ENCODE peak calls at places on chromosome 3, in four cellular contexts. Q is breast epithelium, A is ovary, O is gastrocnemius medialis. Y is an unnamed sample. For H3K4me1, the result is how much of the 10 kb centered on the place peaks cover.

GRCh38 chr3:33629219-33629618 is 88.8 kb downstream of the CLASP2 start:
- DNase-seq in A (no peak), O (no peak), Q (no peak), Y (no peak)

GRCh38 chr3:116905805-116906204 is 196.2 kb downstream of the TUSC7 start:
- DNase-seq in A (no peak), O (no peak), Q (no peak), Y (no peak)

GRCh38 chr3:20043398-20043797 is 3.2 kb downstream of the KAT2B start:
- DNase-seq in Q (peak), A (peak), O (peak), Y (peak)

GRCh38 chr3:70358978-70359580 is 46.6 kb upstream of the MDFIC2 start:
- DNase-seq in A (no peak), O (no peak), Q (no peak), Y (no peak)

GRCh38 chr3:49674491-49674983 is 386 bp downstream of the APEH start:
- DNase-seq in Q (no peak), A (no peak), O (no peak), Y (no peak)

GRCh38 chr3:184688251-184688851 is 23.5 kb downstream of the MAGEF1 start:
- DNase-seq in Q (no peak), A (peak), O (no peak), Y (no peak)

GRCh38 chr3:50559702-50560101 is 7.8 kb downstream of the C3orf18 start:
- DNase-seq in O (no peak), Q (no peak), A (no peak), Y (no peak)

GRCh38 chr3:196813903-196814302 is 53.8 kb upstream of the SENP5 start:
- DNase-seq in A (no peak), Q (no peak), O (no peak), Y (no peak)

GRCh38 chr3:57691411-57692133 is 1.3 kb downstream of the DENND6A start:
- DNase-seq in A (peak), Q (no peak), O (no peak), Y (no peak)

GRCh38 chr3:33146791-33147445 is 33.1 kb downstream of the CRTAP start:
- DNase-seq in Q (no peak), O (no peak), A (no peak), Y (no peak)

GRCh38 chr3:75985432-75985831 is 200.1 kb upstream of the ZNF717 start:
- DNase-seq in A (no peak), O (no peak), Q (no peak), Y (no peak)

GRCh38 chr3:57864853-57865252 is 108.7 kb downstream of the SLMAP start:
- DNase-seq in O (no peak), Q (no peak), A (no peak), Y (no peak)

GRCh38 chr3:55690746-55691540 is 203.8 kb upstream of the WNT5A start:
- DNase-seq in Q (no peak), O (no peak), A (no peak), Y (no peak)

GRCh38 chr3:155946178-155946577 is 75.7 kb downstream of the GMPS start:
- DNase-seq in A (no peak), O (no peak), Q (no peak), Y (no peak)

GRCh38 chr3:24457719-24458118 is 36.9 kb downstream of the THRB start:
- DNase-seq in O (no peak), A (no peak), Q (no peak), Y (no peak)

GRCh38 chr3:97687734-97688133 is 76.8 kb upstream of the ARL6 start:
- DNase-seq in Q (no peak), O (no peak), A (no peak), Y (no peak)

GRCh38 chr3:117624424-117624823 is 914.8 kb downstream of the TUSC7 start:
- DNase-seq in Q (no peak), O (no peak), A (no peak), Y (no peak)

GRCh38 chr3:19215427-19215826 is 67.1 kb downstream of the KCNH8 start:
- DNase-seq in A (no peak), Q (no peak), O (no peak), Y (no peak)

GRCh38 chr3:51539291-51539891 is 872 bp downstream of the RAD54L2 start:
- DNase-seq in A (no peak), Q (no peak), O (no peak), Y (no peak)

GRCh38 chr3:58082047-58082446 is 73.8 kb downstream of the FLNB start:
- DNase-seq in O (no peak), A (no peak), Q (no peak), Y (no peak)

GRCh38 chr3:126542340-126543241 is 16.1 kb downstream of the C3orf22 start:
- DNase-seq in Q (no peak), A (peak), O (no peak), Y (no peak)

GRCh38 chr3:57951106-57951882 is 56.9 kb upstream of the FLNB start:
- DNase-seq in Q (peak), O (peak), A (peak), Y (no peak)

GRCh38 chr3:111923095-111923771 is 55.6 kb upstream of the ABHD10 start:
- DNase-seq in A (no peak), O (no peak), Q (no peak), Y (no peak)

GRCh38 chr3:157354722-157355121 is 81.9 kb upstream of the PTX3 start:
- DNase-seq in Q (no peak), O (no peak), A (no peak), Y (no peak)

GRCh38 chr3:27708246-27708645 is 13.9 kb downstream of the EOMES start:
- DNase-seq in Q (no peak), O (no peak), A (no peak), Y (no peak)

DNA sequence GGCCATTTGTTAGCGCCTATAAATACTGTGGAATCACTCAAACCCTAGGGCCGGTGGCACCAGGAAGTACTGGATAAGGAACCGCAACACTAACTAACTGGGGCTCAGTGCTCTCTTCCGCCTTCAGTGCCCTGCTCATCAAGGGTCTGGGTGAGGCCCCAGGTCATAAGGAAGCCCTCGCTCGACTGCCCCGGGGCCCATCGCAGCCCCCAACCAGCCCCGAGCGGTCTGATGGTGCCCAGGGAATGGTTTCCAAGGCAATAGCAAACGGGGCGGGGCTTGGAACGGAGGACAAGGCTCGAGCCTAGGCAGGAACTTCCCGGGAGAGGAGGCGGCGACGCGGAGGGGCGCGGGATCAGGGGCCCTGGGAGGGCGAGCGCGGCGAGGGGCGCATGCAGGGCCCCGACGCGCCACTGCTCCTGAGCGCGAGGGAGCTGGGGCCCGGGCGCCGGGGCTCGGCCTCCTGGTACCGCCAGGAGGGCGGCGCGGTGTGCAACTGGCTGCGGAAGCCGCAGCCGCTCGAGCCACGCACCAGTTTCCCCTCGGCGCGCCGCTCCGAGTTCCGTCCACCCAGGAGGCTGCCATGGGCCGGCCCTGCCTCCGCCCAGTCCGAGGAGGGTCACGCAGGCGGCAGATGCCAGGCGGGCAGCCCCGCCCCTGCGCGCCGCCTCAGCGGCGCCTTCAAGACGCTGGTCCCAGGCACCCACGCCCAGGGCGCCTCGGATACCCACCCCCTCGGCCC is at the start of gene TTLL3:
- DNase-seq in Q (peak), O (peak), A (peak), Y (no peak)
- TF ChIP-seq POLR2A in Q (no peak), O (peak), A (peak), Y (peak)

GRCh38 chr3:174953068-174953467 is 93.9 kb downstream of the NAALADL2 start:
- DNase-seq in O (no peak), Q (no peak), A (no peak), Y (no peak)

GRCh38 chr3:174958671-174959328 is 99.7 kb downstream of the NAALADL2 start:
- DNase-seq in O (no peak), Q (no peak), A (no peak), Y (no peak)

GRCh38 chr3:174957081-174957480 is 97.9 kb downstream of the NAALADL2 start:
- DNase-seq in O (no peak), Q (no peak), A (no peak), Y (no peak)

GRCh38 chr3:174957581-174958001 is 98.5 kb downstream of the NAALADL2 start:
- DNase-seq in A (no peak), Q (no peak), O (no peak), Y (no peak)

DNA sequence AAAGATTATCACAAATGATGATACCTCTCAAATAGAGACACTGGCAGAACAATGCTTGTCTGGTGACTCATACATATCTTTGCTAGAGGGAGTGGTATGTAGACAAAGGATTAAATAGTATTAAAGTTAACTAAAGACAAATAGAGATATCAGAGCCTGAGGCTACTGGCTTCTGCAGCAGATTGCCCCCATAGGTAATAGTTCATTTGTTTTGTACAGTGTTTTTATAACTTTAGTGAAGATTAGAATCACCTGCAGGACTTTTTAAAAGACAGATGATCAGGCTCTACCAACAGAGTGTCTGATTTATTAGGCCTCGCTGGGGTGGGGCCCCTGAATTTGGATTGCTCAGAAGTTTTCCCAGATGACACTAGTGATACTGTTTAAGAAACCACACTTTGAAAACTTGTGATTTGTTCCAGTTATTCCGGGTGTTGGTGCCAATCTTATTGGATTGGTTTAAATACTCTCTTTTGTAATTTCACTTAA is 96.4 kb downstream of the NAALADL2 start:
- DNase-seq in O (no peak), A (no peak), Q (no peak), Y (no peak)
- H3K4me1 ChIP-seq in O (under half), A (under half), Q (under half), Y (under half)

GRCh38 chr3:17021614-17022013 is 136.9 kb downstream of the PLCL2 start:
- DNase-seq in A (no peak), Q (no peak), O (no peak), Y (no peak)
- TF ChIP-seq POLR2A in A (no peak), Q (no peak), O (no peak), Y (no peak)

GRCh38 chr3:101801174-101801573 is 22.2 kb downstream of the NXPE3 start:
- DNase-seq in Q (no peak), A (no peak), O (no peak), Y (no peak)

GRCh38 chr3:101806491-101806890 is 27.5 kb downstream of the NXPE3 start:
- DNase-seq in A (no peak), O (no peak), Q (no peak), Y (no peak)

GRCh38 chr3:101802179-101802578 is 23.2 kb downstream of the NXPE3 start:
- DNase-seq in Q (no peak), O (no peak), A (no peak), Y (no peak)

GRCh38 chr3:101803152-101803782 is 24.3 kb downstream of the NXPE3 start:
- DNase-seq in O (peak), A (peak), Q (no peak), Y (no peak)

GRCh38 chr3:101803939-101804338 is 24.9 kb downstream of the NXPE3 start:
- DNase-seq in A (no peak), Q (no peak), O (no peak), Y (no peak)
- H3K4me1 ChIP-seq in A (under half), Q (under half), O (under half), Y (under half)

GRCh38 chr3:129228891-129229585 is 20.4 kb upstream of the COPG1 start:
- DNase-seq in A (no peak), Q (no peak), O (no peak), Y (no peak)

GRCh38 chr3:129230311-129231019 is 18.9 kb upstream of the COPG1 start:
- DNase-seq in O (no peak), A (no peak), Q (no peak), Y (no peak)

GRCh38 chr3:129226374-129226773 is 23.0 kb upstream of the COPG1 start:
- DNase-seq in Q (peak), A (no peak), O (peak), Y (no peak)

GRCh38 chr3:129224984-129225393 is 24.4 kb upstream of the COPG1 start:
- DNase-seq in Q (peak), A (peak), O (peak), Y (peak)
- TF ChIP-seq POLR2A in Q (no peak), A (no peak), O (peak), Y (peak)

Y was measured in esophagus squamous epithelium.